ENCODE peak calls at places on chromosomes 13 and 19, in seven cellular contexts. T is BJ, X is lower lobe of right lung, J is fibroblast of lung, Z is astrocyte, Q is fibroblast of mammary gland, O is AG04450. F is an unnamed sample.

GRCh38 chr19:54096642-54097106 is 3.9 kb downstream of the OSCAR start:
- DNase-seq in J (peak; percentile 45), Z (peak; percentile 42), Q (peak; percentile 57), O (no peak), X (no peak), T (no peak), F (no peak)

GRCh38 chr19:18284710-18285430 is 3.4 kb upstream of the JUND start:
- DNase-seq in J (no peak), O (no peak), Z (no peak), Q (no peak), X (no peak), T (no peak), F (no peak)

GRCh38 chr19:43760941-43761340 is 6.2 kb upstream of the SMG9 start:
- DNase-seq in Z (no peak), J (peak; percentile 48), X (no peak), T (no peak), O (no peak), Q (no peak), F (no peak)

GRCh38 chr19:41564515-41565383 is 11.2 kb upstream of the CEACAM21 start:
- DNase-seq in J (no peak), Q (no peak), X (no peak), T (no peak), Z (no peak), O (no peak), F (peak; percentile 82)

GRCh38 chr13:106498158-106498557 is 37.3 kb downstream of the EFNB2 start:
- DNase-seq in J (no peak), Z (no peak), T (no peak), X (no peak), Q (no peak), O (no peak), F (no peak)

GRCh38 chr13:18947376-18947977 is 234.1 kb downstream of the TUBA3C start:
- DNase-seq in Q (no peak), J (no peak), X (no peak), T (no peak), O (no peak), Z (no peak), F (no peak)

GRCh38 chr19:3409346-3410064 is 43.1 kb downstream of the NFIC start:
- DNase-seq in X (peak; percentile 60), O (no peak), J (no peak), Q (peak; percentile 69), T (no peak), Z (no peak), F (no peak)

GRCh38 chr19:12628040-12629022 is 17.6 kb downstream of the ZNF791 start:
- DNase-seq in Q (peak; percentile 54), T (no peak), O (no peak), J (peak; percentile 40), Z (peak; percentile 44), X (no peak), F (no peak)

GRCh38 chr13:28753208-28753892 is 34.6 kb upstream of the SLC46A3 start:
- DNase-seq in Q (peak; percentile 91), J (peak; percentile 86), Z (peak; percentile 83), O (peak; percentile 72), T (peak; percentile 77), X (peak; percentile 63), F (peak; percentile 90)

GRCh38 chr19:12596485-12596884 is 14.1 kb downstream of the ZNF490 start:
- DNase-seq in O (no peak), J (no peak), X (no peak), Q (no peak), T (no peak), Z (no peak), F (peak; percentile 73)

GRCh38 chr19:12293771-12294307 is 844 bp downstream of the ZNF44 start:
- DNase-seq in Z (peak; percentile 48), X (peak; percentile 94), O (no peak), J (peak; percentile 59), Q (peak; percentile 57), T (no peak), F (peak; percentile 84)

GRCh38 chr19:920051-920857 is 3.1 kb downstream of the KISS1R start:
- DNase-seq in T (no peak), O (no peak), J (no peak), Z (no peak), Q (no peak), X (no peak), F (no peak)

GRCh38 chr13:37023871-37024270 is 23.3 kb downstream of the EXOSC8 start:
- DNase-seq in J (peak; percentile 57), Z (peak; percentile 36), Q (peak; percentile 71), T (no peak), O (no peak), X (no peak), F (no peak)

GRCh38 chr19:38433268-38433733 is at the start of gene RYR1:
- DNase-seq in T (no peak), J (peak; percentile 6), Q (peak; percentile 9), O (no peak), X (peak; percentile 79), Z (no peak), F (no peak)

GRCh38 chr13:99018418-99019180 is 40.7 kb upstream of the DOCK9 start:
- DNase-seq in Q (peak; percentile 65), X (no peak), J (peak; percentile 87), O (no peak), Z (peak; percentile 84), T (peak; percentile 50), F (no peak)

GRCh38 chr13:28796938-28797257 is 23.2 kb upstream of the MTUS2 start:
- DNase-seq in Z (no peak), X (no peak), J (no peak), Q (no peak), O (no peak), T (no peak), F (no peak)

GRCh38 chr19:37979547-37980082 is 72.6 kb downstream of the SIPA1L3 start:
- DNase-seq in Q (no peak), T (no peak), X (peak; percentile 66), Z (peak; percentile 59), J (peak; percentile 69), O (no peak), F (no peak)

DNA sequence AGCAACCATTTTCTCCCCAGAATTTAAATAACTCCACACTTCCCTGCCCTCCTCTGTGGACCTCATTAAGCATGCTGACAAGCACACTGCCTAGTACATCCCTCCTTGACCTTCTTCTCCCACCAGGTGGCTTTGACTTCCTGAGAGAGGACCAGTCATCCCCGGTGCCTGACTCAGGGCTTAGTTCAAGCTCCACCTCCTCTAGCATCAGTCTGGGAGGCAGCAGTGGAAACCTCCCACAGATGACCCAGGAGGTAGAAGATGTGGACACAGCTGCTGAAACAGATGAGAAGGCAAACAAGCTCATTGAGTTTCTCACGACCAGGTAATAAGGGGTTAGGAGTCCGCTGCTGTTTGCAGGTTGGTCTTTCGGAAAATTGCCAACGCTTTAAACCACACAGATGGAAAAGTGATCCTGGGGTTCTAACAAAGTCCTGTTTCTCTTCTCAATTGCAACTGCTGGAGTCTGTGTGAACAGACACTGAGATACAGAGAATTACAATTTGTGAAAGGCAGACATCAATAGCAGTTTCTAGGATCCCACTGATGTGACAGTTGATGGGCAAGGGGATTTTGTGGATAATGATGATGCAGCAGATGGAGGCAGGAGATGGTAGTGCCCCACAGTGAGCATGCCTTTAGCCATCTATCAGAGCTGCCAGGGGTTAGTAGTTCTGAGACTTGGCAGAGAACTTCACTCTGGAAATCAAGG is 86.7 kb downstream of the ZAR1L start:
- DNase-seq in T (no peak), X (no peak), O (peak; percentile 46), J (peak; percentile 76), Q (peak; percentile 46), Z (peak; percentile 66), F (no peak)
- TF ChIP-seq CTCF in T (no peak), X (no peak), O (peak; percentile 14), J (no peak), Q (no peak), Z (no peak), F (no peak)

DNA sequence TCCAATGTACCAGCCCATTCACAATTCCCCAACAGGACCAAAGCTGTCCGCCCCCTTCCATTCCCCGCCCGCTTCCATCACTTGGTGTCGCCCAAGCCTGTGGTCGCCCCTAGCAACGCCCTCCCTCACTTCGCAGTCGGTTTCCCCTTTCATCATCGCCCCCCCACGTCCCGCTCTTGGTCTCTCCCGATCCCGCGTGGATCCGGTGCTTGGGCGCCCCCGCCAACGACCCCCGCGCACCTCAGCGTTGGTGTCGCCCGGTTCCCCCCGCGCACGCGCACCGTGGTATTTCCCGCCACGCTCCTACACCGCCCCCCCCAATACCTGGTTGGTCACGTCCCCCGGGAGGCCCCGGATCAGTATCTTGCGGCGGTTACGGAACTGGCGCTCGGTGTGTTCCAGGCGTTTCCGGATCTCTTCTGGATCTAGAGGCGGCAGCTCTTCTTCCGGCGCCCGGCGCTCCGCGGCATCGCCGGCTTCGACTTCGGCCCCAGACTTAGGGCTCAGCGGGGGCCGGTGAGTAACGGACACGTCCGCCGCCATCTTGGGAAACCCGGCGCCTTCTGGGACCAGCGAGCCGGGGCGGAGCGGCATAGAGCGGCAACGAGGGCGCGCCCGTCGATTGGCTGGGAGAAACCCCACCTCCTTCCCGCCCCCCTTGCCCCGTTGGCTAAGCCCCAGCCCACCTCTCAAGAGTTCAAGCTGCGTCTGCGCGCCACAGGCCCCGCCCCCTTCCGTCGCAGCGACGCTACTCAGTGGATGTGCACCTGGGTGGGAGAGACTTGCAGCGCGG is at the start of gene RAVER1:
- DNase-seq in T (peak; percentile 69), X (peak; percentile 98), O (peak; percentile 94), J (peak; percentile 96), Z (peak; percentile 90), Q (peak; percentile 96), F (peak; percentile 99)
- TF ChIP-seq CTCF in T (peak; percentile 13), X (no peak), O (no peak), J (no peak), Z (no peak), Q (no peak), F (no peak)

GRCh38 chr13:41206467-41206866 is 12.1 kb upstream of the KBTBD7 start:
- DNase-seq in Z (no peak), T (no peak), J (no peak), X (no peak), Q (no peak), O (no peak), F (no peak)
- TF ChIP-seq CTCF in Z (no peak), T (no peak), J (no peak), X (no peak), Q (no peak), O (no peak), F (no peak)

GRCh38 chr19:31946491-31946890 is 398.9 kb upstream of the ZNF507 start:
- DNase-seq in Z (no peak), J (no peak), O (no peak), T (no peak), Q (no peak), X (no peak), F (peak; percentile 46)

GRCh38 chr19:31944286-31944685 is 401.1 kb upstream of the ZNF507 start:
- DNase-seq in T (no peak), Q (no peak), X (no peak), O (no peak), Z (no peak), J (no peak), F (no peak)

GRCh38 chr19:31947436-31947835 is 398.0 kb upstream of the ZNF507 start:
- DNase-seq in O (no peak), Z (no peak), T (no peak), J (no peak), Q (no peak), X (no peak), F (peak; percentile 48)

GRCh38 chr19:31943778-31944177 is 401.6 kb upstream of the ZNF507 start:
- DNase-seq in Z (no peak), T (no peak), X (no peak), Q (no peak), O (no peak), J (no peak), F (no peak)

DNA sequence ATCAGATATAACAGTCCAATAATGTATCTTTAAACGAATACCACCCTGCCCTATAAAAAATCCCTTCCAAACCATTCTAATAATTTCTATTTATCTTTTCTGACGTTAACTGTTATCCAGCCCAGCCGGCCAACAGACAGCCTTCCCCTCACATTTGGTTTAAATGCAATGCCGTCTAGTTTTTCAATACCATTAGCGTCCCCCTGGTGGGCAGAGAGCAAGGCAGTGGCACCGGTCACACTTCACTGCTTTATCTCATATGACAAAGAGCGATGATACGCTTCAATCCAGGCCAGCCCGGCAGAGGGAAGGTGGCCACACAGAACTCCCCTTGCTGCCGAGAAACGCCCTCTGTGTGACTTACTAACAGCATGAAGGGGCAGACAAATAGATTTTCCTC is 402.1 kb upstream of the ZNF507 start:
- DNase-seq in Z (no peak), T (no peak), Q (no peak), J (no peak), O (no peak), X (no peak), F (no peak)
- TF ChIP-seq CTCF in Z (no peak), T (no peak), Q (no peak), J (no peak), O (no peak), X (no peak), F (no peak)

F was measured in osteocyte.